ENCODE peak calls at places on chromosomes 7 and 10, in six cellular contexts. B is right lobe of liver, T is transverse colon, A is K562, F is sigmoid colon, N is H54. O is an unnamed sample.

GRCh38 chr7:57651006-57651405 is 201.0 kb downstream of the ZNF716 start:
- DNase-seq in B (no peak), T (no peak), A (no peak), F (no peak), N (no peak), O (no peak)

GRCh38 chr7:115748123-115748738 is 282.3 kb downstream of the TFEC start:
- DNase-seq in B (no peak), T (no peak), A (no peak), F (no peak), N (no peak), O (no peak)

GRCh38 chr7:95547356-95547755 is 49.0 kb downstream of the PDK4 start:
- DNase-seq in B (no peak), T (no peak), A (no peak), F (no peak), N (no peak), O (no peak)

GRCh38 chr7:142445019-142445686 is 187.3 kb upstream of the PRSS58 start:
- DNase-seq in B (no peak), T (no peak), A (no peak), F (no peak), N (no peak), O (no peak)

GRCh38 chr7:139297795-139298194 is 43.3 kb upstream of the FMC1 start:
- DNase-seq in B (no peak), T (no peak), A (no peak), F (no peak), N (no peak), O (peak; percentile 5)

GRCh38 chr7:10708447-10708846 is 265.2 kb upstream of the PHF14 start:
- DNase-seq in B (peak; percentile 60), T (no peak), A (no peak), F (no peak), N (no peak), O (peak; percentile 49)

GRCh38 chr10:33199731-33200130 is 134.7 kb downstream of the NRP1 start:
- DNase-seq in B (no peak), T (no peak), A (no peak), F (no peak), N (no peak), O (no peak)

GRCh38 chr7:143367972-143368371 is 5.5 kb upstream of the FAM131B start:
- DNase-seq in B (no peak), T (peak; percentile 89), A (no peak), F (peak; percentile 85), N (peak; percentile 93), O (peak; percentile 45)

GRCh38 chr7:74379938-74380337 is 73.8 kb upstream of the GTF2IRD1 start:
- DNase-seq in B (peak; percentile 88), T (no peak), A (no peak), F (peak; percentile 87), N (no peak), O (peak; percentile 89)

GRCh38 chr10:80468002-80468401 is 13.9 kb downstream of the TSPAN14 start:
- DNase-seq in B (peak; percentile 72), T (peak; percentile 72), A (peak; percentile 57), F (peak; percentile 80), N (no peak), O (peak; percentile 42)
- TF ChIP-seq POLR2A in B (peak; percentile 34), T (peak; percentile 49), A (no peak), F (no peak), N (no peak), O (no peak)

DNA sequence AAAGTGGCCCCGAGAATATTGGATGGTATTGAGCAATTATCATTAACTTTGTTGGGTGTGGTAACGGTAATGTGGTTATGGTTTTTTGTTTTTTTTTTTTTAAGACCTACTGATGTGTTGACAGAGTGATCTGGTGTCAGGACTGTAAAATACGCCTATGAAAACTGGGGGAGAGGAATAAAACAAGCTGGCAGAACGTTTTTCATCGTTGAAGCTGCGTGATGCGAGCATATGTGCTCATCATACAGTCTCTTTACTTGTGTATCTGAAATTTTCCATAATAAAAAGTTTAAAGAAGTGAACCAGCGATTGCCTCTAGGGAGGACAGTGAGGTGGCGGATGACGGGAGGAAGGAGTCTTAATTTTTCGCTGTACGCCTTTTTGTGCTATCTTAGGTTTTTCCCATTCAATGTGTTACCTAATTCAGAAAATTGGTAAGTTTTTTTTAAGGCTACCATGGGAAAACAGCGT is 828 bp upstream of the WAPL start:
- DNase-seq in B (no peak), T (no peak), A (no peak), F (no peak), N (no peak), O (no peak)
- TF ChIP-seq POLR2A in B (no peak), T (no peak), A (no peak), F (no peak), N (no peak), O (no peak)

GRCh38 chr10:69232252-69232651 is 12.1 kb downstream of the HKDC1 start:
- DNase-seq in B (no peak), T (peak; percentile 35), A (no peak), F (no peak), N (peak; percentile 91), O (no peak)

GRCh38 chr10:69228151-69228550 is 8.0 kb downstream of the HKDC1 start:
- DNase-seq in B (no peak), T (no peak), A (no peak), F (no peak), N (no peak), O (no peak)

GRCh38 chr10:69230128-69230527 is 10.0 kb downstream of the HKDC1 start:
- DNase-seq in B (no peak), T (no peak), A (no peak), F (no peak), N (no peak), O (no peak)

GRCh38 chr10:69226919-69227450 is 6.9 kb downstream of the HKDC1 start:
- DNase-seq in B (no peak), T (no peak), A (no peak), F (no peak), N (no peak), O (no peak)

DNA sequence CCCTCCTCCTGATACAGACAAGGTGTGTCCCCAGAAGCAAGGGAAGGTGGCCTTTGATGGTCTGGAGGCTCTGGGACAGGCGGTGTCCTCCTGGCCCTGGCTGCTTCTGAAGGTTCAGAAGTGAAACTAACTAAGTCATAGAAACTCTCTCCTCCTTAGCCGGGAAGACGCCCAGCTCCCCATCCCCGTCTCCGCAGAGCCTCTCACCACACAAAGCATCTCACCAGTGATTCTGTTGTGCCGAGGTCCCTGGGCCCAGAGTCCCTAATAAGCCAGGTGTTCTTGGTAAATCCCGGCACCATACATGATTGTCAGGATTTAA is 9.4 kb downstream of the HKDC1 start:
- DNase-seq in B (no peak), T (no peak), A (no peak), F (no peak), N (no peak), O (no peak)
- TF ChIP-seq POLR2A in B (no peak), T (no peak), A (no peak), F (no peak), N (no peak), O (no peak)

GRCh38 chr10:43396061-43396927 is 12.7 kb downstream of the HNRNPF start:
- DNase-seq in B (peak; percentile 91), T (peak; percentile 85), A (peak; percentile 96), F (peak; percentile 91), N (peak; percentile 65), O (peak; percentile 77)
- TF ChIP-seq POLR2A in B (peak; percentile 51), T (peak; percentile 76), A (peak; percentile 82), F (no peak), N (peak; percentile 42), O (peak; percentile 22)

GRCh38 chr7:137882806-137883205 is 36.0 kb upstream of the DGKI start:
- DNase-seq in B (no peak), T (no peak), A (no peak), F (no peak), N (no peak), O (no peak)

GRCh38 chr7:137879357-137880158 is 32.8 kb upstream of the DGKI start:
- DNase-seq in B (no peak), T (no peak), A (no peak), F (peak; percentile 72), N (no peak), O (no peak)

GRCh38 chr7:137882261-137882668 is 35.5 kb upstream of the DGKI start:
- DNase-seq in B (no peak), T (no peak), A (peak; percentile 60), F (peak; percentile 75), N (peak; percentile 93), O (no peak)

GRCh38 chr7:137880432-137880831 is 33.7 kb upstream of the DGKI start:
- DNase-seq in B (no peak), T (no peak), A (no peak), F (no peak), N (peak; percentile 7), O (no peak)

DNA sequence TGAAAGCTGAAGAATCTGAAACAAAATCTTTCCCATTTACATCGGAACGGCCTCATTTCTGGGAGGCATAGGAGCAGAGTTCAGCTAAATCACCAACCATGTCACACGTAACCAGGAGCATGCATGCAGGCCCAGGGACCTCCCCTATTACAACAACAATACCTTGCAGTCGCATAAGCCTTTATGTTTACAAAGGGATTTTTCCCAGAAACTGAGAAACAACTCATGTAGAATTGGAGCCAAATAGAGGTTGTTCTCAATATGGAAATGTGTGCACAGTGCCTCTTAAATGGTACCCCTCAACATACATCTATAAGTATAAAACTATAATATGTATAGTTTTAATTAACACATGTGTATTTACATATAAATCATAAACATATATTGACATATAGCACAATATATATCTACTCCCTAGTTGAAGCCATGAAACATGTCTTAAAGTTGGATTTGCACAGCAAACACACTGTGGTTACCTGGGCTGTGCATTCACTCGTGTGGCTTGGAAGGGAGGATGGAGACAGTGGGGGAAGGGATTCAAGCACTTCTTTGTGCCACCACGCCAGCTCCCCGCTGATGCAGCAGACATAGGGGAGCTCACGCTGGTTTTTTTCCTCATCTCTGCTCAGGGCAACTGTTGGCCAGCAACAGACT is 35.0 kb upstream of the DGKI start:
- DNase-seq in B (no peak), T (no peak), A (no peak), F (no peak), N (no peak), O (no peak)
- TF ChIP-seq POLR2A in B (no peak), T (no peak), A (no peak), F (no peak), N (no peak), O (no peak)

GRCh38 chr7:44497151-44498013 is 6.9 kb upstream of the NUDCD3 start:
- DNase-seq in B (no peak), T (no peak), A (no peak), F (no peak), N (no peak), O (no peak)
- TF ChIP-seq POLR2A in B (no peak), T (no peak), A (no peak), F (no peak), N (no peak), O (no peak)

DNA sequence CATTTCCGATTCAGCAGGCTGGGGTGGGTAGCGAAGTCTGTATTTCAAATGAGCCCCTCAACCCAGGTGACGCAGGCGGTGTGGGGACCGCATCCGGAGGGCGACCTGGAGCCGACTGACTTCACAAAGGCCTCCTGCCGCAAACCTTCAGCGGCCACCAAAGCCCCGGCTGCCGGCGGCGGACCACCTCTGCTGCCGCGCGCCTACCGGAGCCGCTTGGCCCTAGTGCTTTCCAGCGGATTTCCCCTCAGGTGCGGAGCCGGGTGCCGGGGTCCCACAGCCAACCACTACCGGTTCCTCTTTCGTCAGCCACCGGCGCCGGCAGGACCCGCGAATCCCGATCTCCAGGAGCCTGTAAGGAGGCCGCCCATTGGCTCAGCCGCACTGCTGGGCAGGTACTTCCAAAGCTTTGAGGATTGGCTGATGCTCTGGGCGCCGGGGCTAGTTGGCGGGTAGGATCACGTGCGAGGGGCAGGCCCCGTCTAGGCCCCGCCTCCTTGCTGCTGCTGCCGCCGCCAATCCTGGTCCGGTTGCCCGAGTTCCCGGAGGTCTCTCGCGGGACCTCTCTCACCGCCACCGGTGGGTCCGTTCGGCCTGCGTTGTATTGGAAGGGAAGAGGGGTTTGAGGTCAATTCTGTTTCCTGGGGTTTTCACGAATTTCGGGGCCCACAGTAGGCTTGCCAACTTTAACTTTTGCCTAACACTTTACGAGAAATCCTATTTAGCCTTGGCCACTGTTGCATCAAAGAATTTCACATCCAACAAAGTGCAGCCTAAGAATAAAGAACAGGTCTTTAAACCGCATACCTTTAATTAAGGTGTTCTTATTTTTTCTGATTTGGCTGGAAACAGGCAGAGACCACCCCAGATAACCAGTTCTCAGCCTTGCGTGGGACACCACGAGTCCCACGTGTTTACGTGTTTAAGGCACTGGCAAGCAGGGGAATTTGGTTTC is at the start of gene GSTO2:
- DNase-seq in B (peak; percentile 97), T (peak; percentile 99), A (peak; percentile 13), F (peak; percentile 100), N (peak; percentile 99), O (peak; percentile 99)
- TF ChIP-seq POLR2A in B (peak; percentile 79), T (peak; percentile 86), A (peak; percentile 22), F (peak; percentile 80), N (peak; percentile 80), O (peak; percentile 37)

O was measured in body of pancreas.